ENCODE peak calls at places on chromosomes 11 and 22, in six cellular contexts. One of them, this sample, is unnamed.

GRCh38 chr11:18878211-18878610 is 61.0 kb downstream of the MRGPRX1 start:
- DNase-seq in SK-N-SH: no peak
- DNase-seq in H1: no peak
- DNase-seq in HepG2: no peak
- DNase-seq in GM12878: no peak
- DNase-seq in K562: no peak
- DNase-seq in this sample: no peak

GRCh38 chr11:32328392-32328791 is 106.9 kb downstream of the WT1 start:
- DNase-seq in HepG2: no peak
- DNase-seq in SK-N-SH: no peak
- DNase-seq in H1: no peak
- DNase-seq in GM12878: no peak
- DNase-seq in K562: no peak
- DNase-seq in this sample: no peak

GRCh38 chr11:104694259-104695070 is 203.8 kb downstream of the CASP12 start:
- DNase-seq in SK-N-SH: no peak
- DNase-seq in K562: no peak
- DNase-seq in GM12878: no peak
- DNase-seq in H1: no peak
- DNase-seq in HepG2: no peak
- DNase-seq in this sample: no peak

GRCh38 chr11:28132541-28132940 is 24.4 kb downstream of the METTL15 start:
- DNase-seq in SK-N-SH: no peak
- DNase-seq in H1: no peak
- DNase-seq in HepG2: no peak
- DNase-seq in K562: no peak
- DNase-seq in GM12878: no peak
- DNase-seq in this sample: no peak

GRCh38 chr11:33039274-33040126 is at the start of gene TCP11L1:
- DNase-seq in HepG2: peak
- DNase-seq in GM12878: peak
- DNase-seq in H1: peak
- DNase-seq in SK-N-SH: peak
- DNase-seq in K562: peak
- DNase-seq in this sample: peak

GRCh38 chr22:42820075-42820763 is 36.9 kb downstream of the ARFGAP3 start:
- DNase-seq in GM12878: no peak
- DNase-seq in SK-N-SH: no peak
- DNase-seq in H1: no peak
- DNase-seq in HepG2: no peak
- DNase-seq in K562: peak
- DNase-seq in this sample: no peak

GRCh38 chr11:128525411-128526243 is 61.7 kb downstream of the ETS1 start:
- DNase-seq in H1: no peak
- DNase-seq in GM12878: no peak
- DNase-seq in SK-N-SH: no peak
- DNase-seq in HepG2: no peak
- DNase-seq in K562: no peak
- DNase-seq in this sample: no peak

GRCh38 chr11:82986491-82986890 is 85.0 kb downstream of the DDIAS start:
- DNase-seq in K562: no peak
- DNase-seq in GM12878: no peak
- DNase-seq in H1: no peak
- DNase-seq in HepG2: no peak
- DNase-seq in SK-N-SH: no peak
- DNase-seq in this sample: no peak

GRCh38 chr11:567036-567628 is 6.4 kb downstream of the RASSF7 start:
- DNase-seq in H1: no peak
- DNase-seq in SK-N-SH: no peak
- DNase-seq in K562: no peak
- DNase-seq in GM12878: no peak
- DNase-seq in HepG2: no peak
- DNase-seq in this sample: no peak

GRCh38 chr11:93529707-93530467 is 13.3 kb downstream of the SMCO4 start:
- DNase-seq in SK-N-SH: no peak
- DNase-seq in HepG2: peak
- DNase-seq in H1: no peak
- DNase-seq in K562: no peak
- DNase-seq in GM12878: no peak
- DNase-seq in this sample: no peak
- TF ChIP-seq GABPA in SK-N-SH: no peak
- TF ChIP-seq GABPA in HepG2: no peak
- TF ChIP-seq GABPA in H1: no peak
- TF ChIP-seq GABPA in K562: no peak
- TF ChIP-seq GABPA in GM12878: no peak
- TF ChIP-seq GABPA in this sample: no peak

GRCh38 chr22:39933741-39934140 is 26.5 kb upstream of the TMA7B start:
- DNase-seq in H1: no peak
- DNase-seq in K562: no peak
- DNase-seq in GM12878: no peak
- DNase-seq in HepG2: no peak
- DNase-seq in SK-N-SH: no peak
- DNase-seq in this sample: no peak
- TF ChIP-seq GABPA in H1: no peak
- TF ChIP-seq GABPA in K562: no peak
- TF ChIP-seq GABPA in GM12878: no peak
- TF ChIP-seq GABPA in HepG2: no peak
- TF ChIP-seq GABPA in SK-N-SH: no peak
- TF ChIP-seq GABPA in this sample: no peak

GRCh38 chr11:118152552-118153471 is at the start of gene SCN4B:
- DNase-seq in GM12878: no peak
- DNase-seq in H1: no peak
- DNase-seq in HepG2: no peak
- DNase-seq in SK-N-SH: peak
- DNase-seq in K562: peak
- DNase-seq in this sample: peak
- TF ChIP-seq GABPA in GM12878: no peak
- TF ChIP-seq GABPA in H1: no peak
- TF ChIP-seq GABPA in HepG2: no peak
- TF ChIP-seq GABPA in SK-N-SH: no peak
- TF ChIP-seq GABPA in K562: no peak
- TF ChIP-seq GABPA in this sample: no peak

GRCh38 chr11:16406226-16406625 is 49.9 kb upstream of the SOX6 start:
- DNase-seq in GM12878: no peak
- DNase-seq in H1: no peak
- DNase-seq in SK-N-SH: no peak
- DNase-seq in K562: no peak
- DNase-seq in HepG2: no peak
- DNase-seq in this sample: no peak

GRCh38 chr11:16404781-16405180 is 48.4 kb upstream of the SOX6 start:
- DNase-seq in K562: no peak
- DNase-seq in H1: no peak
- DNase-seq in HepG2: no peak
- DNase-seq in SK-N-SH: no peak
- DNase-seq in GM12878: no peak
- DNase-seq in this sample: no peak

GRCh38 chr11:16402654-16403447 is 46.5 kb upstream of the SOX6 start:
- DNase-seq in K562: no peak
- DNase-seq in H1: peak
- DNase-seq in SK-N-SH: no peak
- DNase-seq in GM12878: no peak
- DNase-seq in HepG2: peak
- DNase-seq in this sample: no peak

GRCh38 chr11:16403851-16404250 is 47.5 kb upstream of the SOX6 start:
- DNase-seq in H1: no peak
- DNase-seq in GM12878: no peak
- DNase-seq in SK-N-SH: no peak
- DNase-seq in HepG2: peak
- DNase-seq in K562: no peak
- DNase-seq in this sample: no peak

GRCh38 chr11:16403448-16403803 is 47.1 kb upstream of the SOX6 start:
- DNase-seq in GM12878: no peak
- DNase-seq in H1: no peak
- DNase-seq in K562: no peak
- DNase-seq in HepG2: no peak
- DNase-seq in SK-N-SH: no peak
- DNase-seq in this sample: no peak
- TF ChIP-seq GABPA in GM12878: no peak
- TF ChIP-seq GABPA in H1: no peak
- TF ChIP-seq GABPA in K562: peak
- TF ChIP-seq GABPA in HepG2: no peak
- TF ChIP-seq GABPA in SK-N-SH: no peak
- TF ChIP-seq GABPA in this sample: no peak

GRCh38 chr22:49933236-49933921 is 14.9 kb downstream of the CRELD2 start:
- DNase-seq in GM12878: no peak
- DNase-seq in K562: no peak
- DNase-seq in HepG2: no peak
- DNase-seq in H1: no peak
- DNase-seq in SK-N-SH: peak
- DNase-seq in this sample: no peak
- TF ChIP-seq GABPA in GM12878: no peak
- TF ChIP-seq GABPA in K562: no peak
- TF ChIP-seq GABPA in HepG2: no peak
- TF ChIP-seq GABPA in H1: no peak
- TF ChIP-seq GABPA in SK-N-SH: no peak
- TF ChIP-seq GABPA in this sample: no peak

GRCh38 chr11:67780056-67780455 is 105.6 kb upstream of the ALDH3B2 start:
- DNase-seq in H1: no peak
- DNase-seq in HepG2: no peak
- DNase-seq in SK-N-SH: no peak
- DNase-seq in K562: no peak
- DNase-seq in GM12878: no peak
- DNase-seq in this sample: peak

GRCh38 chr11:67776834-67777530 is 102.6 kb upstream of the ALDH3B2 start:
- DNase-seq in H1: no peak
- DNase-seq in HepG2: no peak
- DNase-seq in SK-N-SH: no peak
- DNase-seq in K562: no peak
- DNase-seq in GM12878: no peak
- DNase-seq in this sample: no peak
- TF ChIP-seq GABPA in H1: no peak
- TF ChIP-seq GABPA in HepG2: no peak
- TF ChIP-seq GABPA in SK-N-SH: no peak
- TF ChIP-seq GABPA in K562: no peak
- TF ChIP-seq GABPA in GM12878: no peak
- TF ChIP-seq GABPA in this sample: no peak

GRCh38 chr22:32650553-32651345 is 150.8 kb upstream of the TIMP3 start:
- DNase-seq in H1: no peak
- DNase-seq in K562: peak
- DNase-seq in SK-N-SH: no peak
- DNase-seq in HepG2: no peak
- DNase-seq in GM12878: no peak
- DNase-seq in this sample: no peak

GRCh38 chr22:32648486-32648885 is 153.0 kb upstream of the TIMP3 start:
- DNase-seq in H1: no peak
- DNase-seq in K562: no peak
- DNase-seq in HepG2: no peak
- DNase-seq in SK-N-SH: no peak
- DNase-seq in GM12878: no peak
- DNase-seq in this sample: no peak

GRCh38 chr22:32646476-32646875 is 155.0 kb upstream of the TIMP3 start:
- DNase-seq in SK-N-SH: no peak
- DNase-seq in K562: no peak
- DNase-seq in GM12878: no peak
- DNase-seq in HepG2: no peak
- DNase-seq in H1: no peak
- DNase-seq in this sample: no peak

GRCh38 chr22:32652609-32653008 is 148.9 kb upstream of the TIMP3 start:
- DNase-seq in SK-N-SH: no peak
- DNase-seq in HepG2: no peak
- DNase-seq in H1: no peak
- DNase-seq in K562: peak
- DNase-seq in GM12878: no peak
- DNase-seq in this sample: no peak

DNA sequence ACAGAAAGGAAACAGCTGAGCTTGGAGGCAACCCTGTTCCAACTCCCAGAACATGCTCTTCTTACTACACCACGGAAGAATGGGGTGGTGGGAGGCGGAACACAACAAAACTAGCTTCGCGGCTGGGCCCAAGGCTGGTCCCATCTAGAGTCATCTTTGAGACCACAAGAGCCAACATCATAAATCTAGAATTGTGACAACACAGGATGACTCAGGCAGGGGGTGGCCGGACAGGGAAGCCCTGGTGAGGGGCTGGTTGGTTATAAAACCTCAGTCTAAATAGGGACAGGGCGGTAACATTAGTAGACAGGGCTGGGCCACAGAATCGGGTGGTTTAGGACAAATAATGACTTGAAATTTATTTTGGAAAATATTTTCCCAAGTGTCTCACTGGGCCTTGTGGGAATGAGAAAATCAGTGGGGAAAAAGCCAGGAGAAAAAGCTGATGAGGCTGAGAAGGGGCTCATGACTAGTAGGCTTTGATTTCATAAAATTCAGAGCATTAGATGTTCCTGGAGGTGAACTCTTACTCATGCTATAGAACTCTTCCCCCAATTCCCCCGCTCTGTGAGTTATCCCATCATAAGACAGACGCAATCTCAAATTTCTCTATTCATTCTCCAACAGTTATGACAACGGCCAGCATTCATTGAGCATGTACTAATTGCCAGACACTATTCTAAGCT is 151.8 kb upstream of the TIMP3 start:
- DNase-seq in GM12878: no peak
- DNase-seq in HepG2: no peak
- DNase-seq in H1: no peak
- DNase-seq in SK-N-SH: no peak
- DNase-seq in K562: peak
- DNase-seq in this sample: no peak
- TF ChIP-seq GABPA in GM12878: no peak
- TF ChIP-seq GABPA in HepG2: no peak
- TF ChIP-seq GABPA in H1: no peak
- TF ChIP-seq GABPA in SK-N-SH: no peak
- TF ChIP-seq GABPA in K562: no peak
- TF ChIP-seq GABPA in this sample: no peak

DNA sequence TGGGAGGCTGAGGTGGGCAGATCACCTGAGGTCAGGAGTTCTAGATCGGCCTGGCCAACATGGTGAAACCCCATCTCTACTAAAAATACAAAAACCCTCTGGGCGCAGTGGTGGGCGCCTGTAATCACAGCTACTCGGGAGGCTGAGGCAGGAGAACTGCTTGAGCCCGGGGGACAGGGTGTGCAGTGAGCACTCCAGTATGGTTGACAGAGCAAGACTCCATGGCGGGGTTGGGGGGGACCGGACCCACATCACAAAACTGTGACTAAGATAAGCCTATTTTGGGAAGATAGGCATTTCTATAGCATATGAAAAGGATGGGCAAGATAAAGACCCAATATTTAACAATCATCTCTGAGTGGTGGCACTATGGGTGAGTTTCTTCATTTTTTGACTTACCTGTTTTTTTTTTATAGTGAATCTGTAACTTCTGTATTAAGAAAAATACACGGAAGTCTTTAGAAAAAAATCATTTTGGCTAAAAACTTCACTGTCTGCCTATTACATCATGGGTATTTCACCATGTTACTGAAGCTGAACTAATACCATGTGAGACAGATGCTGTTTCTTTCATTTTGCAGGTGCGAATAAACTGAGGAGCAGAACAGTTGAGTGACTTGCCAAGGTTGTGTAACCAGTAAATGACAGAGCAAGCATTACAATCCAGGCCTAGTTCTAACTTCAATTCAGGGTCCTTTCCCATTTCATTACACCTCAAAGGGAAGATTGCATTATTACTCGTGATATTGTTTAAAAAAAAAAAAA is 2.5 kb downstream of the CELF1 start:
- DNase-seq in SK-N-SH: no peak
- DNase-seq in K562: no peak
- DNase-seq in HepG2: no peak
- DNase-seq in GM12878: no peak
- DNase-seq in H1: no peak
- DNase-seq in this sample: no peak
- TF ChIP-seq GABPA in SK-N-SH: no peak
- TF ChIP-seq GABPA in K562: no peak
- TF ChIP-seq GABPA in HepG2: no peak
- TF ChIP-seq GABPA in GM12878: no peak
- TF ChIP-seq GABPA in H1: no peak
- TF ChIP-seq GABPA in this sample: no peak

This sample was measured in HL-60.